ENCODE peak calls at places on chromosomes 5 and 9, in eight cellular contexts. X is effector memory CD4-positive, alpha-beta T cell; J is ovary; A is GM23338; D is cardiac muscle cell; Z is thoracic aorta; C is CD8-positive, alpha-beta T cell; G is mesendoderm. O is an unnamed sample. For H3K27me3 and H3K4me1, the result is how much of the 10 kb centered on the place peaks cover.

GRCh38 chr5:117788596-117788995 is 1199.8 kb downstream of the DTWD2 start:
- DNase-seq in X (no peak), J (no peak), A (no peak), D (no peak), Z (no peak), C (no peak), G (no peak), O (no peak)

GRCh38 chr5:98341038-98341710 is 432.3 kb upstream of the RGMB start:
- DNase-seq in X (no peak), J (no peak), A (no peak), D (no peak), Z (no peak), C (no peak), G (no peak), O (no peak)

GRCh38 chr9:109507421-109507838 is 9.3 kb upstream of the PTPN3 start:
- DNase-seq in X (no peak), J (no peak), A (no peak), D (no peak), Z (no peak), C (no peak), G (no peak), O (no peak)

GRCh38 chr5:123907349-123907748 is 395.4 kb downstream of the CSNK1G3 start:
- DNase-seq in X (no peak), J (no peak), A (no peak), D (no peak), Z (no peak), C (no peak), G (no peak), O (no peak)

GRCh38 chr9:99173570-99174504 is 47.9 kb downstream of the ALG2 start:
- DNase-seq in X (no peak), J (no peak), A (no peak), D (no peak), Z (no peak), C (no peak), G (no peak), O (no peak)

GRCh38 chr5:137415231-137415681 is 83.9 kb downstream of the SPOCK1 start:
- DNase-seq in X (no peak), J (no peak), A (no peak), D (no peak), Z (no peak), C (no peak), G (no peak), O (no peak)

GRCh38 chr9:123757960-123758359 is 172.0 kb downstream of the DENND1A start:
- DNase-seq in X (no peak), J (no peak), A (no peak), D (no peak), Z (no peak), C (no peak), G (no peak), O (no peak)

GRCh38 chr5:16812911-16813310 is 123.2 kb downstream of the MYO10 start:
- DNase-seq in X (no peak), J (peak), A (peak), D (no peak), Z (no peak), C (no peak), G (peak), O (peak)

GRCh38 chr9:125971895-125972729 is 224.9 kb downstream of the PBX3 start:
- DNase-seq in X (no peak), J (no peak), A (no peak), D (no peak), Z (no peak), C (no peak), G (peak), O (no peak)

GRCh38 chr5:127988149-127988755 is 95.3 kb upstream of the SLC12A2 start:
- DNase-seq in X (no peak), J (no peak), A (no peak), D (no peak), Z (no peak), C (no peak), G (no peak), O (no peak)

GRCh38 chr5:80955082-80955481 is 5.1 kb upstream of the RASGRF2 start:
- DNase-seq in X (no peak), J (no peak), A (no peak), D (no peak), Z (no peak), C (no peak), G (no peak), O (no peak)

GRCh38 chr9:136939996-136940525 is 4.5 kb downstream of the FBXW5 start:
- DNase-seq in X (no peak), J (no peak), A (no peak), D (no peak), Z (no peak), C (no peak), G (no peak), O (no peak)

GRCh38 chr5:154486427-154486866 is 8.4 kb upstream of the HAND1 start:
- DNase-seq in X (no peak), J (no peak), A (peak), D (peak), Z (no peak), C (no peak), G (no peak), O (no peak)

GRCh38 chr5:154485092-154485491 is 7.1 kb upstream of the HAND1 start:
- DNase-seq in X (no peak), J (no peak), A (peak), D (no peak), Z (no peak), C (no peak), G (no peak), O (no peak)

GRCh38 chr5:154484393-154484944 is 6.4 kb upstream of the HAND1 start:
- DNase-seq in X (no peak), J (no peak), A (peak), D (no peak), Z (no peak), C (no peak), G (no peak), O (no peak)

GRCh38 chr5:154487541-154487940 is 9.5 kb upstream of the HAND1 start:
- DNase-seq in X (no peak), J (no peak), A (no peak), D (no peak), Z (no peak), C (no peak), G (no peak), O (no peak)

GRCh38 chr5:154485850-154486426 is 7.9 kb upstream of the HAND1 start:
- DNase-seq in X (no peak), J (no peak), A (no peak), D (no peak), Z (no peak), C (no peak), G (no peak), O (no peak)
- H3K27me3 ChIP-seq in X (half or more), J (under half), A (half or more), D (half or more), Z (half or more), C (under half), G (half or more), O (under half)

GRCh38 chr5:147234098-147234824 is 565 bp upstream of the STK32A start:
- DNase-seq in X (no peak), J (no peak), A (peak), D (no peak), Z (no peak), C (no peak), G (no peak), O (peak)

GRCh38 chr5:147240266-147240985 is 5.6 kb downstream of the STK32A start:
- DNase-seq in X (no peak), J (no peak), A (peak), D (no peak), Z (no peak), C (no peak), G (peak), O (no peak)

DNA sequence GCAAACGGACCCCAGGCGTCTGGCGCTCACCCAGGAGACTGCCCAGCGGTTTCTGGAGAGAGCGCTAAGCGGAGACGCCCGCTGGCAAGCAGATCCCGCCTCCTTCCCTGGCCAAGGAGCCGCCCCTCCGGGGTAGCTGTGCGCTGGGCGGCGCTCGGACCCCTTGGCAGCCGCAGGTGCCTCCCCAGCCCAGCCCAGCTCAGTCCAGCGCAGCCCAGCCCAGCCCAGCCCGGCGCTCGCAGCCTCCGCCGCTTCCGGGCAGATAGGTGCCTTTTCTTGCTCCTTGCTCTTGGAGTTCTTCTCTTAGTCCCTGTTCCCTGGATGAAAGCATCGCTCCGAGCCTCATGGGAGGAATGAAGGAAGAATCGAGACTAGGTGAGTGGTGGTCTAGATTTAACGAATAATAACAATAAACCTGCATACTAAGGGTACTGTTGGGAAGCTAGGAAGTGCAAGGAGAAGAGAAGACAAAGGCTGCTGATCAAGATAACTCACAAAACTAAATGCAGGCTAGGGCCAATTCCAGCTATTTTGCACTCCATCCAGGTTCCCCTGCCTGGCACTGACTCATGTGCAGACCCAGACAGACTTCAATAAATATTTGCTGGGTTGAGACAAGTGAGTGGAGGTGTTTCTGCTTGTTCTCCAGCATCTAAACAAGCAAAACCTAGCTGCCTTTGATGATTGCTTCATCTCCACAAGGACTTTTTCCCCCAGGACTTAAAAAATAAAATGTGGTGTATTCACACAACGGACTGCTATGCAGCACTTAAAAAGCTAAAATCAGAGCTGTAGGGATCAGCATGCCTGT is at the start of gene STK32A:
- DNase-seq in X (no peak), J (peak), A (peak), D (peak), Z (no peak), C (no peak), G (peak), O (peak)
- H3K4me3 ChIP-seq in X (no peak), J (peak), A (peak), D (peak), Z (peak), C (no peak), G (peak), O (peak)

DNA sequence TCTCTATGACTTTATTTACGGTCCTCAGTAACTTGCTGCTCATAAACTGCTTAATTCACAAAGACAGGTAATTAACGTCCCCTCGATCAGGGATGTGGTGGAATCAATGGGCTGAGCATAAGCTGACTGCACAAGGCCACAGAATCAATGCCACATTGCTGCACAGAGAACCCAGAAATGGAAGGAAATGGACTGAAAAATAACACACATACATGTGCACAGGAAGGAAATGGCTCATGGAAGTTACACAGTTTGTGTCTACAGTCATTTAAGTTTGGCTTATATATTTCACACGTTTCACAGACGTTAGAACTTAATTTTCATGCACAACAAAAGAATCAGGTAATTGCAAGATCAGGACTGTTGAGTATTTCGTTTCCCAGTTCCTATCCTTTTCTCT is 118.3 kb upstream of the KLF9 start:
- DNase-seq in X (no peak), J (no peak), A (no peak), D (no peak), Z (no peak), C (no peak), G (no peak), O (no peak)
- H3K4me1 ChIP-seq in X (under half), J (under half), A (under half), D (under half), Z (under half), C (under half), G (under half), O (under half)

GRCh38 chr9:119368681-119369581 is at the start of gene BRINP1:
- DNase-seq in X (no peak), J (no peak), A (peak), D (peak), Z (no peak), C (no peak), G (peak), O (peak)
- H3K27me3 ChIP-seq in X (under half), J (under half), A (under half), D (under half), Z (under half), C (under half), G (under half), O (under half)

GRCh38 chr5:141875022-141875740 is 3.0 kb downstream of the PCDH1 start:
- DNase-seq in X (no peak), J (no peak), A (peak), D (no peak), Z (no peak), C (no peak), G (no peak), O (no peak)
- H3K4me3 ChIP-seq in X (no peak), J (no peak), A (peak), D (no peak), Z (peak), C (no peak), G (no peak), O (no peak)